ENCODE peak calls at places on chromosome 11, in eight cellular contexts. G, I, H, J, B, X, C and E are unnamed samples.

GRCh38 chr11:64715756-64716470 is 7.1 kb downstream of the NRXN2 start:
- DNase-seq in C (no peak), G (no peak), X (no peak), J (no peak), B (no peak), I (no peak), H (no peak), E (no peak)

GRCh38 chr11:12681462-12681861 is 7.2 kb downstream of the TEAD1 start:
- DNase-seq in X (no peak), I (no peak), J (no peak), C (no peak), H (no peak), B (no peak), G (no peak), E (no peak)

GRCh38 chr11:78131956-78132355 is 7.5 kb downstream of the ALG8 start:
- DNase-seq in G (no peak), J (no peak), I (no peak), C (no peak), X (no peak), H (no peak), B (no peak), E (no peak)

GRCh38 chr11:13939952-13940610 is 22.4 kb upstream of the SPON1 start:
- DNase-seq in H (no peak), X (no peak), I (no peak), B (no peak), J (no peak), C (no peak), G (no peak), E (no peak)

GRCh38 chr11:35079581-35079980 is 59.4 kb upstream of the CD44 start:
- DNase-seq in X (no peak), B (no peak), I (no peak), J (no peak), C (no peak), H (no peak), G (no peak), E (no peak)

GRCh38 chr11:6615882-6616585 is 3.2 kb downstream of the TPP1 start:
- DNase-seq in G (no peak), C (no peak), X (no peak), J (no peak), B (no peak), I (peak; percentile 55), H (no peak), E (no peak)

GRCh38 chr11:84014539-84014938 is 728.4 kb upstream of the CCDC90B start:
- DNase-seq in B (no peak), X (no peak), I (no peak), H (no peak), C (no peak), G (no peak), J (no peak), E (no peak)

GRCh38 chr11:70816156-70816678 is 417.9 kb downstream of the CTTN start:
- DNase-seq in B (no peak), X (no peak), G (no peak), I (no peak), H (no peak), C (no peak), J (no peak), E (no peak)

GRCh38 chr11:62104816-62105610 is 18.8 kb upstream of the INCENP start:
- DNase-seq in I (peak; percentile 71), X (no peak), G (no peak), C (no peak), B (no peak), J (no peak), H (peak; percentile 34), E (no peak)

GRCh38 chr11:64647019-64647805 is 56.2 kb downstream of the SLC22A12 start:
- DNase-seq in G (no peak), X (no peak), C (no peak), B (no peak), H (no peak), I (no peak), J (no peak), E (no peak)

GRCh38 chr11:61728940-61729219 is 23.6 kb upstream of the MYRF start:
- DNase-seq in G (no peak), B (no peak), I (peak; percentile 47), J (no peak), C (no peak), X (no peak), H (no peak), E (no peak)

GRCh38 chr11:128291043-128291442 is 296.3 kb downstream of the ETS1 start:
- DNase-seq in I (no peak), G (no peak), J (no peak), H (no peak), C (no peak), B (no peak), X (no peak), E (no peak)

GRCh38 chr11:102115557-102115956 is 5.3 kb downstream of the YAP1 start:
- DNase-seq in G (no peak), J (no peak), C (no peak), H (peak; percentile 73), X (no peak), B (peak; percentile 47), I (peak; percentile 93), E (no peak)

GRCh38 chr11:88402192-88402715 is 64.7 kb upstream of the CTSC start:
- DNase-seq in I (peak; percentile 90), X (no peak), G (no peak), C (no peak), J (no peak), B (no peak), H (no peak), E (no peak)

GRCh38 chr11:3219281-3219892 is 774 bp upstream of the MRGPRG start:
- DNase-seq in B (no peak), H (no peak), J (no peak), I (no peak), C (no peak), G (no peak), X (no peak), E (no peak)

GRCh38 chr11:68978931-68979591 is 1.7 kb downstream of the MRGPRD start:
- DNase-seq in H (no peak), J (no peak), I (no peak), X (no peak), C (no peak), G (no peak), B (no peak), E (no peak)

GRCh38 chr11:27427183-27427980 is 45.2 kb downstream of the LGR4 start:
- DNase-seq in I (no peak), C (no peak), B (no peak), G (no peak), X (no peak), H (peak; percentile 58), J (no peak), E (no peak)

GRCh38 chr11:69641681-69642548 is 959 bp downstream of the CCND1 start:
- DNase-seq in C (no peak), G (no peak), B (no peak), H (no peak), I (peak; percentile 41), J (no peak), X (no peak), E (no peak)

GRCh38 chr11:68690671-68691401 is 6.5 kb downstream of the GAL start:
- DNase-seq in J (no peak), I (peak; percentile 9), H (peak; percentile 11), G (no peak), X (no peak), C (no peak), B (no peak), E (no peak)

GRCh38 chr11:61917357-61918109 is at the start of gene RAB3IL1:
- DNase-seq in J (peak; percentile 73), H (peak; percentile 29), C (no peak), X (no peak), I (no peak), G (no peak), B (peak; percentile 16), E (no peak)

GRCh38 chr11:48099916-48100446 is 116.6 kb upstream of the OR4B1 start:
- DNase-seq in X (no peak), G (no peak), C (no peak), B (no peak), H (no peak), I (no peak), J (no peak), E (no peak)

GRCh38 chr11:5929984-5930383 is 12.1 kb upstream of the OR56A3 start:
- DNase-seq in G (no peak), H (no peak), I (no peak), X (no peak), C (no peak), B (no peak), J (no peak), E (no peak)

GRCh38 chr11:32775908-32776307 is 18.6 kb downstream of the CCDC73 start:
- DNase-seq in G (no peak), C (no peak), J (no peak), X (no peak), H (no peak), I (peak; percentile 1), B (no peak), E (no peak)